ENCODE peak calls at places on chromosome 21, in seven cellular contexts. One of them, this sample, is unnamed.
A peak's percentile ranks its signal among the peaks of the same experiment; 100 is the strongest.

GRCh38 chr21:27564684-27565280 is 597.9 kb upstream of the ADAMTS5 start:
- DNase-seq in mesendoderm: peak; percentile 65
- DNase-seq in T-helper 17 cell: no peak
- DNase-seq in GM04504: no peak
- DNase-seq in ascending aorta: no peak
- DNase-seq in AG04450: peak; percentile 20
- DNase-seq in M059J: peak; percentile 58
- DNase-seq in this sample: no peak

GRCh38 chr21:46006547-46007497 is 25.3 kb downstream of the COL6A1 start:
- DNase-seq in ascending aorta: no peak
- DNase-seq in GM04504: no peak
- DNase-seq in M059J: no peak
- DNase-seq in mesendoderm: no peak
- DNase-seq in T-helper 17 cell: no peak
- DNase-seq in AG04450: no peak
- DNase-seq in this sample: no peak

GRCh38 chr21:44529011-44529421 is 11.0 kb downstream of the KRTAP10-1 start:
- DNase-seq in T-helper 17 cell: no peak
- DNase-seq in GM04504: no peak
- DNase-seq in AG04450: no peak
- DNase-seq in M059J: no peak
- DNase-seq in mesendoderm: no peak
- DNase-seq in ascending aorta: peak; percentile 52
- DNase-seq in this sample: no peak

GRCh38 chr21:35215870-35216269 is 166.8 kb upstream of the RUNX1 start:
- DNase-seq in mesendoderm: peak; percentile 58
- DNase-seq in M059J: no peak
- DNase-seq in AG04450: no peak
- DNase-seq in T-helper 17 cell: no peak
- DNase-seq in GM04504: no peak
- DNase-seq in ascending aorta: no peak
- DNase-seq in this sample: no peak

GRCh38 chr21:38323721-38324591 is 67.2 kb downstream of the KCNJ15 start:
- DNase-seq in T-helper 17 cell: no peak
- DNase-seq in GM04504: peak; percentile 99
- DNase-seq in M059J: peak; percentile 99
- DNase-seq in ascending aorta: no peak
- DNase-seq in mesendoderm: peak; percentile 87
- DNase-seq in AG04450: peak; percentile 73
- DNase-seq in this sample: peak; percentile 99

GRCh38 chr21:37800122-37800455 is 116.2 kb downstream of the KCNJ6 start:
- DNase-seq in ascending aorta: no peak
- DNase-seq in mesendoderm: no peak
- DNase-seq in GM04504: no peak
- DNase-seq in M059J: peak; percentile 67
- DNase-seq in AG04450: no peak
- DNase-seq in T-helper 17 cell: no peak
- DNase-seq in this sample: no peak

GRCh38 chr21:35398366-35398982 is 349.4 kb upstream of the RUNX1 start:
- DNase-seq in ascending aorta: no peak
- DNase-seq in mesendoderm: no peak
- DNase-seq in GM04504: no peak
- DNase-seq in T-helper 17 cell: no peak
- DNase-seq in AG04450: no peak
- DNase-seq in M059J: peak; percentile 57
- DNase-seq in this sample: no peak

GRCh38 chr21:44778094-44778493 is 23.5 kb downstream of the UBE2G2 start:
- DNase-seq in ascending aorta: no peak
- DNase-seq in M059J: no peak
- DNase-seq in AG04450: no peak
- DNase-seq in GM04504: no peak
- DNase-seq in T-helper 17 cell: no peak
- DNase-seq in mesendoderm: peak; percentile 30
- DNase-seq in this sample: no peak

GRCh38 chr21:39900491-39900890 is 33.3 kb downstream of the PCP4 start:
- DNase-seq in mesendoderm: peak; percentile 88
- DNase-seq in M059J: no peak
- DNase-seq in AG04450: no peak
- DNase-seq in GM04504: no peak
- DNase-seq in ascending aorta: no peak
- DNase-seq in T-helper 17 cell: no peak
- DNase-seq in this sample: no peak

GRCh38 chr21:36999131-36999898 is 7.2 kb upstream of the RIPPLY3 start:
- DNase-seq in T-helper 17 cell: no peak
- DNase-seq in AG04450: no peak
- DNase-seq in M059J: no peak
- DNase-seq in mesendoderm: no peak
- DNase-seq in GM04504: no peak
- DNase-seq in ascending aorta: no peak
- DNase-seq in this sample: no peak

GRCh38 chr21:35204850-35205564 is 155.9 kb upstream of the RUNX1 start:
- DNase-seq in GM04504: peak; percentile 82
- DNase-seq in AG04450: peak; percentile 93
- DNase-seq in mesendoderm: peak; percentile 37
- DNase-seq in M059J: peak; percentile 87
- DNase-seq in T-helper 17 cell: no peak
- DNase-seq in ascending aorta: peak; percentile 82
- DNase-seq in this sample: no peak

GRCh38 chr21:28554660-28555475 is 437.8 kb downstream of the LTN1 start:
- DNase-seq in mesendoderm: peak; percentile 37
- DNase-seq in M059J: peak; percentile 81
- DNase-seq in ascending aorta: no peak
- DNase-seq in AG04450: no peak
- DNase-seq in GM04504: no peak
- DNase-seq in T-helper 17 cell: no peak
- DNase-seq in this sample: no peak

GRCh38 chr21:46078322-46078981 is 19.5 kb upstream of the COL6A2 start:
- DNase-seq in T-helper 17 cell: no peak
- DNase-seq in mesendoderm: no peak
- DNase-seq in M059J: no peak
- DNase-seq in AG04450: no peak
- DNase-seq in ascending aorta: peak; percentile 72
- DNase-seq in GM04504: peak; percentile 65
- DNase-seq in this sample: no peak

GRCh38 chr21:34996304-34997081 is 52.6 kb downstream of the RUNX1 start:
- DNase-seq in M059J: no peak
- DNase-seq in AG04450: no peak
- DNase-seq in mesendoderm: no peak
- DNase-seq in ascending aorta: peak; percentile 68
- DNase-seq in GM04504: no peak
- DNase-seq in T-helper 17 cell: no peak
- DNase-seq in this sample: no peak

GRCh38 chr21:45443595-45444181 is 38.7 kb downstream of the COL18A1 start:
- DNase-seq in M059J: no peak
- DNase-seq in GM04504: no peak
- DNase-seq in mesendoderm: no peak
- DNase-seq in AG04450: no peak
- DNase-seq in ascending aorta: no peak
- DNase-seq in T-helper 17 cell: no peak
- DNase-seq in this sample: no peak

GRCh38 chr21:42612390-42612789 is 41.0 kb upstream of the PDE9A start:
- DNase-seq in AG04450: no peak
- DNase-seq in mesendoderm: no peak
- DNase-seq in ascending aorta: no peak
- DNase-seq in M059J: no peak
- DNase-seq in T-helper 17 cell: no peak
- DNase-seq in GM04504: no peak
- DNase-seq in this sample: no peak

GRCh38 chr21:35325953-35326352 is 276.9 kb upstream of the RUNX1 start:
- DNase-seq in mesendoderm: no peak
- DNase-seq in AG04450: no peak
- DNase-seq in GM04504: no peak
- DNase-seq in T-helper 17 cell: no peak
- DNase-seq in M059J: no peak
- DNase-seq in ascending aorta: no peak
- DNase-seq in this sample: no peak

GRCh38 chr21:15932681-15933200 is 203.0 kb downstream of the USP25 start:
- DNase-seq in M059J: no peak
- DNase-seq in ascending aorta: no peak
- DNase-seq in AG04450: no peak
- DNase-seq in T-helper 17 cell: no peak
- DNase-seq in GM04504: no peak
- DNase-seq in mesendoderm: no peak
- DNase-seq in this sample: no peak

GRCh38 chr21:40128891-40129290 is 261.7 kb downstream of the PCP4 start:
- DNase-seq in T-helper 17 cell: no peak
- DNase-seq in AG04450: no peak
- DNase-seq in GM04504: no peak
- DNase-seq in mesendoderm: no peak
- DNase-seq in M059J: no peak
- DNase-seq in ascending aorta: no peak
- DNase-seq in this sample: no peak